ENCODE peak calls at places on chromosomes 4 and X, in seven cellular contexts. One of them, this sample, is unnamed.
A peak's percentile ranks its signal among the peaks of the same experiment; 100 is the strongest.

GRCh38 chrX:47862680-47863079 is 26.0 kb downstream of the ZNF81 start:
- DNase-seq in nephron progenitor cell: no peak
- DNase-seq in GM19239: no peak
- DNase-seq in activated CD8-positive, alpha-beta memory T cell treated with anti-CD3 and anti-CD28 coated beads for 24 hours: no peak
- DNase-seq in A549: no peak
- DNase-seq in choroid plexus epithelial cell: peak; percentile 5
- DNase-seq in activated CD4-positive, alpha-beta T cell treated with anti-CD3 and anti-CD28 coated beads, Interleukin-2, amount 10 ng/mL, durations not matched to agents 7 days and 5 days: no peak
- DNase-seq in this sample: no peak

GRCh38 chr4:136458326-136458725 is 1074.0 kb downstream of the PCDH18 start:
- DNase-seq in activated CD4-positive, alpha-beta T cell treated with anti-CD3 and anti-CD28 coated beads, Interleukin-2, amount 10 ng/mL, durations not matched to agents 7 days and 5 days: no peak
- DNase-seq in A549: no peak
- DNase-seq in choroid plexus epithelial cell: no peak
- DNase-seq in GM19239: no peak
- DNase-seq in activated CD8-positive, alpha-beta memory T cell treated with anti-CD3 and anti-CD28 coated beads for 24 hours: no peak
- DNase-seq in nephron progenitor cell: no peak
- DNase-seq in this sample: no peak

GRCh38 chr4:90357117-90357710 is 230.0 kb downstream of the CCSER1 start:
- DNase-seq in activated CD4-positive, alpha-beta T cell treated with anti-CD3 and anti-CD28 coated beads, Interleukin-2, amount 10 ng/mL, durations not matched to agents 7 days and 5 days: no peak
- DNase-seq in GM19239: no peak
- DNase-seq in nephron progenitor cell: no peak
- DNase-seq in choroid plexus epithelial cell: peak; percentile 91
- DNase-seq in A549: peak; percentile 3
- DNase-seq in activated CD8-positive, alpha-beta memory T cell treated with anti-CD3 and anti-CD28 coated beads for 24 hours: no peak
- DNase-seq in this sample: peak; percentile 69

GRCh38 chrX:152028611-152029010 is 54.1 kb upstream of the GABRE start:
- DNase-seq in nephron progenitor cell: no peak
- DNase-seq in A549: no peak
- DNase-seq in GM19239: no peak
- DNase-seq in choroid plexus epithelial cell: peak; percentile 19
- DNase-seq in activated CD4-positive, alpha-beta T cell treated with anti-CD3 and anti-CD28 coated beads, Interleukin-2, amount 10 ng/mL, durations not matched to agents 7 days and 5 days: no peak
- DNase-seq in activated CD8-positive, alpha-beta memory T cell treated with anti-CD3 and anti-CD28 coated beads for 24 hours: no peak
- DNase-seq in this sample: no peak

GRCh38 chr4:8560265-8561047 is 19.7 kb upstream of the GPR78 start:
- DNase-seq in nephron progenitor cell: no peak
- DNase-seq in activated CD4-positive, alpha-beta T cell treated with anti-CD3 and anti-CD28 coated beads, Interleukin-2, amount 10 ng/mL, durations not matched to agents 7 days and 5 days: no peak
- DNase-seq in choroid plexus epithelial cell: no peak
- DNase-seq in A549: no peak
- DNase-seq in activated CD8-positive, alpha-beta memory T cell treated with anti-CD3 and anti-CD28 coated beads for 24 hours: no peak
- DNase-seq in GM19239: no peak
- DNase-seq in this sample: no peak

GRCh38 chr4:41129128-41129754 is 85.1 kb downstream of the APBB2 start:
- DNase-seq in nephron progenitor cell: no peak
- DNase-seq in choroid plexus epithelial cell: no peak
- DNase-seq in A549: no peak
- DNase-seq in GM19239: no peak
- DNase-seq in activated CD4-positive, alpha-beta T cell treated with anti-CD3 and anti-CD28 coated beads, Interleukin-2, amount 10 ng/mL, durations not matched to agents 7 days and 5 days: no peak
- DNase-seq in activated CD8-positive, alpha-beta memory T cell treated with anti-CD3 and anti-CD28 coated beads for 24 hours: no peak
- DNase-seq in this sample: no peak

GRCh38 chr4:150579591-150580234 is 2.2 kb upstream of the MAB21L2 start:
- DNase-seq in GM19239: no peak
- DNase-seq in nephron progenitor cell: peak; percentile 65
- DNase-seq in activated CD4-positive, alpha-beta T cell treated with anti-CD3 and anti-CD28 coated beads, Interleukin-2, amount 10 ng/mL, durations not matched to agents 7 days and 5 days: no peak
- DNase-seq in A549: no peak
- DNase-seq in activated CD8-positive, alpha-beta memory T cell treated with anti-CD3 and anti-CD28 coated beads for 24 hours: no peak
- DNase-seq in choroid plexus epithelial cell: peak; percentile 46
- DNase-seq in this sample: no peak

GRCh38 chr4:164154416-164154815 is 599.5 kb upstream of the SMIM31 start:
- DNase-seq in A549: no peak
- DNase-seq in GM19239: no peak
- DNase-seq in activated CD4-positive, alpha-beta T cell treated with anti-CD3 and anti-CD28 coated beads, Interleukin-2, amount 10 ng/mL, durations not matched to agents 7 days and 5 days: no peak
- DNase-seq in nephron progenitor cell: no peak
- DNase-seq in activated CD8-positive, alpha-beta memory T cell treated with anti-CD3 and anti-CD28 coated beads for 24 hours: no peak
- DNase-seq in choroid plexus epithelial cell: no peak
- DNase-seq in this sample: no peak

GRCh38 chrX:28586291-28586690 is 955 bp upstream of the IL1RAPL1 start:
- DNase-seq in activated CD4-positive, alpha-beta T cell treated with anti-CD3 and anti-CD28 coated beads, Interleukin-2, amount 10 ng/mL, durations not matched to agents 7 days and 5 days: no peak
- DNase-seq in choroid plexus epithelial cell: peak; percentile 62
- DNase-seq in GM19239: no peak
- DNase-seq in A549: no peak
- DNase-seq in nephron progenitor cell: peak; percentile 62
- DNase-seq in activated CD8-positive, alpha-beta memory T cell treated with anti-CD3 and anti-CD28 coated beads for 24 hours: no peak
- DNase-seq in this sample: no peak

GRCh38 chrX:143632625-143633387 is 3.1 kb downstream of the SLITRK4 start:
- DNase-seq in choroid plexus epithelial cell: no peak
- DNase-seq in GM19239: no peak
- DNase-seq in activated CD8-positive, alpha-beta memory T cell treated with anti-CD3 and anti-CD28 coated beads for 24 hours: no peak
- DNase-seq in A549: no peak
- DNase-seq in nephron progenitor cell: no peak
- DNase-seq in activated CD4-positive, alpha-beta T cell treated with anti-CD3 and anti-CD28 coated beads, Interleukin-2, amount 10 ng/mL, durations not matched to agents 7 days and 5 days: no peak
- DNase-seq in this sample: no peak

GRCh38 chr4:173509031-173510001 is 20.7 kb downstream of the HAND2 start:
- DNase-seq in A549: no peak
- DNase-seq in choroid plexus epithelial cell: no peak
- DNase-seq in activated CD4-positive, alpha-beta T cell treated with anti-CD3 and anti-CD28 coated beads, Interleukin-2, amount 10 ng/mL, durations not matched to agents 7 days and 5 days: no peak
- DNase-seq in activated CD8-positive, alpha-beta memory T cell treated with anti-CD3 and anti-CD28 coated beads for 24 hours: no peak
- DNase-seq in nephron progenitor cell: peak; percentile 53
- DNase-seq in GM19239: no peak
- DNase-seq in this sample: no peak

GRCh38 chr4:85682391-85682790 is 207.4 kb downstream of the ARHGAP24 start:
- DNase-seq in GM19239: no peak
- DNase-seq in A549: no peak
- DNase-seq in activated CD8-positive, alpha-beta memory T cell treated with anti-CD3 and anti-CD28 coated beads for 24 hours: no peak
- DNase-seq in activated CD4-positive, alpha-beta T cell treated with anti-CD3 and anti-CD28 coated beads, Interleukin-2, amount 10 ng/mL, durations not matched to agents 7 days and 5 days: no peak
- DNase-seq in choroid plexus epithelial cell: no peak
- DNase-seq in nephron progenitor cell: no peak
- DNase-seq in this sample: no peak

GRCh38 chr4:145716200-145716599 is 36.3 kb downstream of the C4orf51 start:
- DNase-seq in A549: no peak
- DNase-seq in GM19239: no peak
- DNase-seq in nephron progenitor cell: no peak
- DNase-seq in choroid plexus epithelial cell: peak; percentile 26
- DNase-seq in activated CD8-positive, alpha-beta memory T cell treated with anti-CD3 and anti-CD28 coated beads for 24 hours: no peak
- DNase-seq in activated CD4-positive, alpha-beta T cell treated with anti-CD3 and anti-CD28 coated beads, Interleukin-2, amount 10 ng/mL, durations not matched to agents 7 days and 5 days: no peak
- DNase-seq in this sample: no peak

GRCh38 chr4:150010525-150011126 is 67.6 kb upstream of the DCLK2 start:
- DNase-seq in choroid plexus epithelial cell: peak; percentile 82
- DNase-seq in activated CD8-positive, alpha-beta memory T cell treated with anti-CD3 and anti-CD28 coated beads for 24 hours: no peak
- DNase-seq in nephron progenitor cell: peak; percentile 9
- DNase-seq in A549: peak; percentile 31
- DNase-seq in GM19239: no peak
- DNase-seq in activated CD4-positive, alpha-beta T cell treated with anti-CD3 and anti-CD28 coated beads, Interleukin-2, amount 10 ng/mL, durations not matched to agents 7 days and 5 days: no peak
- DNase-seq in this sample: peak; percentile 58

GRCh38 chr4:75432683-75433082 is 81.5 kb downstream of the RCHY1 start:
- DNase-seq in activated CD8-positive, alpha-beta memory T cell treated with anti-CD3 and anti-CD28 coated beads for 24 hours: no peak
- DNase-seq in activated CD4-positive, alpha-beta T cell treated with anti-CD3 and anti-CD28 coated beads, Interleukin-2, amount 10 ng/mL, durations not matched to agents 7 days and 5 days: no peak
- DNase-seq in nephron progenitor cell: no peak
- DNase-seq in A549: peak; percentile 16
- DNase-seq in GM19239: no peak
- DNase-seq in choroid plexus epithelial cell: peak; percentile 35
- DNase-seq in this sample: peak; percentile 13

GRCh38 chr4:78661923-78662521 is 110.5 kb downstream of the ANXA3 start:
- DNase-seq in A549: no peak
- DNase-seq in activated CD8-positive, alpha-beta memory T cell treated with anti-CD3 and anti-CD28 coated beads for 24 hours: no peak
- DNase-seq in nephron progenitor cell: no peak
- DNase-seq in choroid plexus epithelial cell: peak; percentile 91
- DNase-seq in GM19239: no peak
- DNase-seq in activated CD4-positive, alpha-beta T cell treated with anti-CD3 and anti-CD28 coated beads, Interleukin-2, amount 10 ng/mL, durations not matched to agents 7 days and 5 days: peak; percentile 11
- DNase-seq in this sample: peak; percentile 40

GRCh38 chr4:47209833-47210232 is 178.5 kb downstream of the GABRB1 start:
- DNase-seq in A549: no peak
- DNase-seq in activated CD4-positive, alpha-beta T cell treated with anti-CD3 and anti-CD28 coated beads, Interleukin-2, amount 10 ng/mL, durations not matched to agents 7 days and 5 days: no peak
- DNase-seq in choroid plexus epithelial cell: peak; percentile 53
- DNase-seq in GM19239: no peak
- DNase-seq in activated CD8-positive, alpha-beta memory T cell treated with anti-CD3 and anti-CD28 coated beads for 24 hours: no peak
- DNase-seq in nephron progenitor cell: no peak
- DNase-seq in this sample: no peak

GRCh38 chr4:153541426-153542096 is 75.4 kb downstream of the TMEM131L start:
- DNase-seq in activated CD4-positive, alpha-beta T cell treated with anti-CD3 and anti-CD28 coated beads, Interleukin-2, amount 10 ng/mL, durations not matched to agents 7 days and 5 days: peak; percentile 25
- DNase-seq in GM19239: no peak
- DNase-seq in nephron progenitor cell: no peak
- DNase-seq in choroid plexus epithelial cell: peak; percentile 92
- DNase-seq in A549: no peak
- DNase-seq in activated CD8-positive, alpha-beta memory T cell treated with anti-CD3 and anti-CD28 coated beads for 24 hours: no peak
- DNase-seq in this sample: no peak

GRCh38 chr4:1641671-1642070 is 42.4 kb downstream of the FAM53A start:
- DNase-seq in activated CD8-positive, alpha-beta memory T cell treated with anti-CD3 and anti-CD28 coated beads for 24 hours: no peak
- DNase-seq in nephron progenitor cell: no peak
- DNase-seq in GM19239: no peak
- DNase-seq in choroid plexus epithelial cell: no peak
- DNase-seq in activated CD4-positive, alpha-beta T cell treated with anti-CD3 and anti-CD28 coated beads, Interleukin-2, amount 10 ng/mL, durations not matched to agents 7 days and 5 days: no peak
- DNase-seq in A549: no peak
- DNase-seq in this sample: no peak

GRCh38 chr4:1593458-1593857 is 90.7 kb downstream of the FAM53A start:
- DNase-seq in activated CD4-positive, alpha-beta T cell treated with anti-CD3 and anti-CD28 coated beads, Interleukin-2, amount 10 ng/mL, durations not matched to agents 7 days and 5 days: no peak
- DNase-seq in choroid plexus epithelial cell: no peak
- DNase-seq in activated CD8-positive, alpha-beta memory T cell treated with anti-CD3 and anti-CD28 coated beads for 24 hours: no peak
- DNase-seq in GM19239: no peak
- DNase-seq in A549: no peak
- DNase-seq in nephron progenitor cell: no peak
- DNase-seq in this sample: no peak

This sample was measured in MM.1S.